ENCODE peak calls at places on chromosomes 1 and 21, in eight cellular contexts. One of them, this sample, is unnamed.

GRCh38 chr21:45803613-45804340 is 160.3 kb downstream of the PCBP3 start:
- DNase-seq in WTC11: no peak
- DNase-seq in T1000: no peak
- DNase-seq in NCI-H1105 treated with DMSO at 0.1 percent for 48 hours: no peak
- DNase-seq in mucosa of gallbladder: no peak
- DNase-seq in CD4-positive, alpha-beta memory T cell: no peak
- DNase-seq in GM04504: no peak
- DNase-seq in stimulated activated CD4-positive, alpha-beta T cell treated with anti-CD3 and anti-CD28 coated beads, Interleukin-12 subunit alpha, Interleukin-12 subunit beta, amount 100 ng/mL, for 24 hours: no peak
- DNase-seq in this sample: no peak

GRCh38 chr1:41618066-41618825 is 133.8 kb upstream of the EDN2 start:
- DNase-seq in WTC11: no peak
- DNase-seq in T1000: no peak
- DNase-seq in NCI-H1105 treated with DMSO at 0.1 percent for 48 hours: no peak
- DNase-seq in mucosa of gallbladder: peak
- DNase-seq in CD4-positive, alpha-beta memory T cell: no peak
- DNase-seq in GM04504: no peak
- DNase-seq in stimulated activated CD4-positive, alpha-beta T cell treated with anti-CD3 and anti-CD28 coated beads, Interleukin-12 subunit alpha, Interleukin-12 subunit beta, amount 100 ng/mL, for 24 hours: no peak
- DNase-seq in this sample: peak

GRCh38 chr1:65231718-65232330 is 77.5 kb upstream of the DNAJC6 start:
- DNase-seq in WTC11: no peak
- DNase-seq in T1000: no peak
- DNase-seq in NCI-H1105 treated with DMSO at 0.1 percent for 48 hours: no peak
- DNase-seq in mucosa of gallbladder: no peak
- DNase-seq in CD4-positive, alpha-beta memory T cell: no peak
- DNase-seq in GM04504: no peak
- DNase-seq in stimulated activated CD4-positive, alpha-beta T cell treated with anti-CD3 and anti-CD28 coated beads, Interleukin-12 subunit alpha, Interleukin-12 subunit beta, amount 100 ng/mL, for 24 hours: no peak
- DNase-seq in this sample: no peak

GRCh38 chr21:43694437-43695079 is 24.4 kb upstream of the PDXK start:
- DNase-seq in WTC11: no peak
- DNase-seq in T1000: no peak
- DNase-seq in NCI-H1105 treated with DMSO at 0.1 percent for 48 hours: no peak
- DNase-seq in mucosa of gallbladder: no peak
- DNase-seq in CD4-positive, alpha-beta memory T cell: no peak
- DNase-seq in GM04504: no peak
- DNase-seq in stimulated activated CD4-positive, alpha-beta T cell treated with anti-CD3 and anti-CD28 coated beads, Interleukin-12 subunit alpha, Interleukin-12 subunit beta, amount 100 ng/mL, for 24 hours: no peak
- DNase-seq in this sample: no peak

GRCh38 chr1:108107658-108108057 is 92.5 kb downstream of the SLC25A24 start:
- DNase-seq in WTC11: no peak
- DNase-seq in T1000: peak
- DNase-seq in NCI-H1105 treated with DMSO at 0.1 percent for 48 hours: no peak
- DNase-seq in mucosa of gallbladder: no peak
- DNase-seq in CD4-positive, alpha-beta memory T cell: peak
- DNase-seq in GM04504: peak
- DNase-seq in stimulated activated CD4-positive, alpha-beta T cell treated with anti-CD3 and anti-CD28 coated beads, Interleukin-12 subunit alpha, Interleukin-12 subunit beta, amount 100 ng/mL, for 24 hours: no peak
- DNase-seq in this sample: no peak

GRCh38 chr1:25343872-25344271 is 5.7 kb downstream of the TMEM50A start:
- DNase-seq in WTC11: no peak
- DNase-seq in T1000: peak
- DNase-seq in NCI-H1105 treated with DMSO at 0.1 percent for 48 hours: no peak
- DNase-seq in mucosa of gallbladder: no peak
- DNase-seq in CD4-positive, alpha-beta memory T cell: no peak
- DNase-seq in GM04504: peak
- DNase-seq in stimulated activated CD4-positive, alpha-beta T cell treated with anti-CD3 and anti-CD28 coated beads, Interleukin-12 subunit alpha, Interleukin-12 subunit beta, amount 100 ng/mL, for 24 hours: no peak
- DNase-seq in this sample: no peak

GRCh38 chr1:238233966-238234365 is 343.2 kb upstream of the ZP4 start:
- DNase-seq in WTC11: no peak
- DNase-seq in T1000: no peak
- DNase-seq in NCI-H1105 treated with DMSO at 0.1 percent for 48 hours: no peak
- DNase-seq in mucosa of gallbladder: no peak
- DNase-seq in CD4-positive, alpha-beta memory T cell: no peak
- DNase-seq in GM04504: no peak
- DNase-seq in stimulated activated CD4-positive, alpha-beta T cell treated with anti-CD3 and anti-CD28 coated beads, Interleukin-12 subunit alpha, Interleukin-12 subunit beta, amount 100 ng/mL, for 24 hours: no peak
- DNase-seq in this sample: no peak

GRCh38 chr1:147852706-147853225 is 49.8 kb upstream of the GJA8 start:
- DNase-seq in WTC11: no peak
- DNase-seq in T1000: no peak
- DNase-seq in NCI-H1105 treated with DMSO at 0.1 percent for 48 hours: no peak
- DNase-seq in mucosa of gallbladder: no peak
- DNase-seq in CD4-positive, alpha-beta memory T cell: no peak
- DNase-seq in GM04504: no peak
- DNase-seq in stimulated activated CD4-positive, alpha-beta T cell treated with anti-CD3 and anti-CD28 coated beads, Interleukin-12 subunit alpha, Interleukin-12 subunit beta, amount 100 ng/mL, for 24 hours: no peak
- DNase-seq in this sample: no peak

GRCh38 chr1:66652556-66652955 is 99.7 kb upstream of the DYNLT5 start:
- DNase-seq in WTC11: no peak
- DNase-seq in T1000: no peak
- DNase-seq in NCI-H1105 treated with DMSO at 0.1 percent for 48 hours: no peak
- DNase-seq in mucosa of gallbladder: no peak
- DNase-seq in CD4-positive, alpha-beta memory T cell: no peak
- DNase-seq in GM04504: no peak
- DNase-seq in stimulated activated CD4-positive, alpha-beta T cell treated with anti-CD3 and anti-CD28 coated beads, Interleukin-12 subunit alpha, Interleukin-12 subunit beta, amount 100 ng/mL, for 24 hours: no peak
- DNase-seq in this sample: no peak

GRCh38 chr1:22471078-22471477 is 19.4 kb downstream of the ZBTB40 start:
- DNase-seq in WTC11: no peak
- DNase-seq in T1000: no peak
- DNase-seq in NCI-H1105 treated with DMSO at 0.1 percent for 48 hours: peak
- DNase-seq in mucosa of gallbladder: no peak
- DNase-seq in CD4-positive, alpha-beta memory T cell: no peak
- DNase-seq in GM04504: peak
- DNase-seq in stimulated activated CD4-positive, alpha-beta T cell treated with anti-CD3 and anti-CD28 coated beads, Interleukin-12 subunit alpha, Interleukin-12 subunit beta, amount 100 ng/mL, for 24 hours: no peak
- DNase-seq in this sample: no peak

GRCh38 chr1:185880779-185881333 is 146.7 kb downstream of the HMCN1 start:
- DNase-seq in WTC11: no peak
- DNase-seq in T1000: no peak
- DNase-seq in NCI-H1105 treated with DMSO at 0.1 percent for 48 hours: no peak
- DNase-seq in mucosa of gallbladder: no peak
- DNase-seq in CD4-positive, alpha-beta memory T cell: no peak
- DNase-seq in GM04504: no peak
- DNase-seq in stimulated activated CD4-positive, alpha-beta T cell treated with anti-CD3 and anti-CD28 coated beads, Interleukin-12 subunit alpha, Interleukin-12 subunit beta, amount 100 ng/mL, for 24 hours: no peak
- DNase-seq in this sample: no peak

GRCh38 chr1:226429868-226430715 is 22.2 kb upstream of the PARP1 start:
- DNase-seq in WTC11: no peak
- DNase-seq in T1000: no peak
- DNase-seq in NCI-H1105 treated with DMSO at 0.1 percent for 48 hours: no peak
- DNase-seq in mucosa of gallbladder: no peak
- DNase-seq in CD4-positive, alpha-beta memory T cell: no peak
- DNase-seq in GM04504: no peak
- DNase-seq in stimulated activated CD4-positive, alpha-beta T cell treated with anti-CD3 and anti-CD28 coated beads, Interleukin-12 subunit alpha, Interleukin-12 subunit beta, amount 100 ng/mL, for 24 hours: no peak
- DNase-seq in this sample: no peak

GRCh38 chr1:82565546-82565945 is 764.8 kb downstream of the ADGRL2 start:
- DNase-seq in WTC11: no peak
- DNase-seq in T1000: peak
- DNase-seq in NCI-H1105 treated with DMSO at 0.1 percent for 48 hours: peak
- DNase-seq in mucosa of gallbladder: peak
- DNase-seq in CD4-positive, alpha-beta memory T cell: no peak
- DNase-seq in GM04504: peak
- DNase-seq in stimulated activated CD4-positive, alpha-beta T cell treated with anti-CD3 and anti-CD28 coated beads, Interleukin-12 subunit alpha, Interleukin-12 subunit beta, amount 100 ng/mL, for 24 hours: no peak
- DNase-seq in this sample: peak

GRCh38 chr1:165883056-165883455 is 55.6 kb downstream of the UCK2 start:
- DNase-seq in WTC11: no peak
- DNase-seq in T1000: no peak
- DNase-seq in NCI-H1105 treated with DMSO at 0.1 percent for 48 hours: no peak
- DNase-seq in mucosa of gallbladder: no peak
- DNase-seq in CD4-positive, alpha-beta memory T cell: no peak
- DNase-seq in GM04504: no peak
- DNase-seq in stimulated activated CD4-positive, alpha-beta T cell treated with anti-CD3 and anti-CD28 coated beads, Interleukin-12 subunit alpha, Interleukin-12 subunit beta, amount 100 ng/mL, for 24 hours: no peak
- DNase-seq in this sample: no peak

GRCh38 chr1:27569088-27569459 is 34.9 kb downstream of the AHDC1 start:
- DNase-seq in WTC11: no peak
- DNase-seq in T1000: no peak
- DNase-seq in NCI-H1105 treated with DMSO at 0.1 percent for 48 hours: no peak
- DNase-seq in mucosa of gallbladder: no peak
- DNase-seq in CD4-positive, alpha-beta memory T cell: peak
- DNase-seq in GM04504: no peak
- DNase-seq in stimulated activated CD4-positive, alpha-beta T cell treated with anti-CD3 and anti-CD28 coated beads, Interleukin-12 subunit alpha, Interleukin-12 subunit beta, amount 100 ng/mL, for 24 hours: no peak
- DNase-seq in this sample: no peak

GRCh38 chr1:227869281-227869842 is 53.9 kb downstream of the PRSS38 start:
- DNase-seq in WTC11: no peak
- DNase-seq in T1000: no peak
- DNase-seq in NCI-H1105 treated with DMSO at 0.1 percent for 48 hours: no peak
- DNase-seq in mucosa of gallbladder: no peak
- DNase-seq in CD4-positive, alpha-beta memory T cell: no peak
- DNase-seq in GM04504: no peak
- DNase-seq in stimulated activated CD4-positive, alpha-beta T cell treated with anti-CD3 and anti-CD28 coated beads, Interleukin-12 subunit alpha, Interleukin-12 subunit beta, amount 100 ng/mL, for 24 hours: no peak
- DNase-seq in this sample: no peak

GRCh38 chr1:224454337-224455055 is 19.9 kb upstream of the WDR26 start:
- DNase-seq in WTC11: no peak
- DNase-seq in T1000: no peak
- DNase-seq in NCI-H1105 treated with DMSO at 0.1 percent for 48 hours: no peak
- DNase-seq in mucosa of gallbladder: peak
- DNase-seq in CD4-positive, alpha-beta memory T cell: no peak
- DNase-seq in GM04504: no peak
- DNase-seq in stimulated activated CD4-positive, alpha-beta T cell treated with anti-CD3 and anti-CD28 coated beads, Interleukin-12 subunit alpha, Interleukin-12 subunit beta, amount 100 ng/mL, for 24 hours: no peak
- DNase-seq in this sample: no peak

GRCh38 chr1:33656467-33656866 is 184.0 kb downstream of the ZSCAN20 start:
- DNase-seq in WTC11: no peak
- DNase-seq in T1000: no peak
- DNase-seq in NCI-H1105 treated with DMSO at 0.1 percent for 48 hours: no peak
- DNase-seq in mucosa of gallbladder: no peak
- DNase-seq in CD4-positive, alpha-beta memory T cell: no peak
- DNase-seq in GM04504: no peak
- DNase-seq in stimulated activated CD4-positive, alpha-beta T cell treated with anti-CD3 and anti-CD28 coated beads, Interleukin-12 subunit alpha, Interleukin-12 subunit beta, amount 100 ng/mL, for 24 hours: no peak
- DNase-seq in this sample: no peak

GRCh38 chr1:54245501-54245900 is 45.5 kb downstream of the MRPL37 start:
- DNase-seq in WTC11: no peak
- DNase-seq in T1000: no peak
- DNase-seq in NCI-H1105 treated with DMSO at 0.1 percent for 48 hours: no peak
- DNase-seq in mucosa of gallbladder: no peak
- DNase-seq in CD4-positive, alpha-beta memory T cell: no peak
- DNase-seq in GM04504: no peak
- DNase-seq in stimulated activated CD4-positive, alpha-beta T cell treated with anti-CD3 and anti-CD28 coated beads, Interleukin-12 subunit alpha, Interleukin-12 subunit beta, amount 100 ng/mL, for 24 hours: no peak
- DNase-seq in this sample: no peak

GRCh38 chr1:64623750-64624445 is 121.0 kb upstream of the RAVER2 start:
- DNase-seq in WTC11: no peak
- DNase-seq in T1000: peak
- DNase-seq in NCI-H1105 treated with DMSO at 0.1 percent for 48 hours: peak
- DNase-seq in mucosa of gallbladder: no peak
- DNase-seq in CD4-positive, alpha-beta memory T cell: no peak
- DNase-seq in GM04504: no peak
- DNase-seq in stimulated activated CD4-positive, alpha-beta T cell treated with anti-CD3 and anti-CD28 coated beads, Interleukin-12 subunit alpha, Interleukin-12 subunit beta, amount 100 ng/mL, for 24 hours: no peak
- DNase-seq in this sample: no peak

GRCh38 chr1:208791458-208791857 is 547.3 kb upstream of the PLXNA2 start:
- DNase-seq in WTC11: no peak
- DNase-seq in T1000: no peak
- DNase-seq in NCI-H1105 treated with DMSO at 0.1 percent for 48 hours: no peak
- DNase-seq in mucosa of gallbladder: no peak
- DNase-seq in CD4-positive, alpha-beta memory T cell: no peak
- DNase-seq in GM04504: no peak
- DNase-seq in stimulated activated CD4-positive, alpha-beta T cell treated with anti-CD3 and anti-CD28 coated beads, Interleukin-12 subunit alpha, Interleukin-12 subunit beta, amount 100 ng/mL, for 24 hours: no peak
- DNase-seq in this sample: no peak

GRCh38 chr1:28986296-28986910 is 72.0 kb downstream of the EPB41 start:
- DNase-seq in WTC11: no peak
- DNase-seq in T1000: no peak
- DNase-seq in NCI-H1105 treated with DMSO at 0.1 percent for 48 hours: no peak
- DNase-seq in mucosa of gallbladder: no peak
- DNase-seq in CD4-positive, alpha-beta memory T cell: no peak
- DNase-seq in GM04504: no peak
- DNase-seq in stimulated activated CD4-positive, alpha-beta T cell treated with anti-CD3 and anti-CD28 coated beads, Interleukin-12 subunit alpha, Interleukin-12 subunit beta, amount 100 ng/mL, for 24 hours: no peak
- DNase-seq in this sample: peak

GRCh38 chr1:8545078-8545477 is 227.2 kb downstream of the SLC45A1 start:
- DNase-seq in WTC11: no peak
- DNase-seq in T1000: no peak
- DNase-seq in NCI-H1105 treated with DMSO at 0.1 percent for 48 hours: no peak
- DNase-seq in mucosa of gallbladder: no peak
- DNase-seq in CD4-positive, alpha-beta memory T cell: peak
- DNase-seq in GM04504: no peak
- DNase-seq in stimulated activated CD4-positive, alpha-beta T cell treated with anti-CD3 and anti-CD28 coated beads, Interleukin-12 subunit alpha, Interleukin-12 subunit beta, amount 100 ng/mL, for 24 hours: no peak
- DNase-seq in this sample: no peak

GRCh38 chr1:29029652-29030051 is 94.1 kb downstream of the TMEM200B start:
- DNase-seq in WTC11: no peak
- DNase-seq in T1000: no peak
- DNase-seq in NCI-H1105 treated with DMSO at 0.1 percent for 48 hours: peak
- DNase-seq in mucosa of gallbladder: no peak
- DNase-seq in CD4-positive, alpha-beta memory T cell: no peak
- DNase-seq in GM04504: no peak
- DNase-seq in stimulated activated CD4-positive, alpha-beta T cell treated with anti-CD3 and anti-CD28 coated beads, Interleukin-12 subunit alpha, Interleukin-12 subunit beta, amount 100 ng/mL, for 24 hours: no peak
- DNase-seq in this sample: no peak

GRCh38 chr1:26411624-26412074 is 1.0 kb downstream of the LIN28A start:
- DNase-seq in WTC11: peak
- DNase-seq in T1000: no peak
- DNase-seq in NCI-H1105 treated with DMSO at 0.1 percent for 48 hours: no peak
- DNase-seq in mucosa of gallbladder: no peak
- DNase-seq in CD4-positive, alpha-beta memory T cell: no peak
- DNase-seq in GM04504: no peak
- DNase-seq in stimulated activated CD4-positive, alpha-beta T cell treated with anti-CD3 and anti-CD28 coated beads, Interleukin-12 subunit alpha, Interleukin-12 subunit beta, amount 100 ng/mL, for 24 hours: no peak
- DNase-seq in this sample: no peak

GRCh38 chr1:46173361-46173856 is 1.5 kb upstream of the TSPAN1 start:
- DNase-seq in WTC11: no peak
- DNase-seq in T1000: no peak
- DNase-seq in NCI-H1105 treated with DMSO at 0.1 percent for 48 hours: no peak
- DNase-seq in mucosa of gallbladder: no peak
- DNase-seq in CD4-positive, alpha-beta memory T cell: no peak
- DNase-seq in GM04504: no peak
- DNase-seq in stimulated activated CD4-positive, alpha-beta T cell treated with anti-CD3 and anti-CD28 coated beads, Interleukin-12 subunit alpha, Interleukin-12 subunit beta, amount 100 ng/mL, for 24 hours: no peak
- DNase-seq in this sample: no peak

GRCh38 chr1:213244664-213245091 is 193.6 kb downstream of the RPS6KC1 start:
- DNase-seq in WTC11: no peak
- DNase-seq in T1000: no peak
- DNase-seq in NCI-H1105 treated with DMSO at 0.1 percent for 48 hours: peak
- DNase-seq in mucosa of gallbladder: no peak
- DNase-seq in CD4-positive, alpha-beta memory T cell: no peak
- DNase-seq in GM04504: peak
- DNase-seq in stimulated activated CD4-positive, alpha-beta T cell treated with anti-CD3 and anti-CD28 coated beads, Interleukin-12 subunit alpha, Interleukin-12 subunit beta, amount 100 ng/mL, for 24 hours: no peak
- DNase-seq in this sample: peak

GRCh38 chr21:43958364-43959158 is 53.5 kb upstream of the TRAPPC10 start:
- DNase-seq in WTC11: no peak
- DNase-seq in T1000: no peak
- DNase-seq in NCI-H1105 treated with DMSO at 0.1 percent for 48 hours: no peak
- DNase-seq in mucosa of gallbladder: no peak
- DNase-seq in CD4-positive, alpha-beta memory T cell: no peak
- DNase-seq in GM04504: no peak
- DNase-seq in stimulated activated CD4-positive, alpha-beta T cell treated with anti-CD3 and anti-CD28 coated beads, Interleukin-12 subunit alpha, Interleukin-12 subunit beta, amount 100 ng/mL, for 24 hours: no peak
- DNase-seq in this sample: no peak

GRCh38 chr1:39360726-39361125 is 130.7 kb upstream of the BMP8A start:
- DNase-seq in WTC11: no peak
- DNase-seq in T1000: no peak
- DNase-seq in NCI-H1105 treated with DMSO at 0.1 percent for 48 hours: no peak
- DNase-seq in mucosa of gallbladder: no peak
- DNase-seq in CD4-positive, alpha-beta memory T cell: no peak
- DNase-seq in GM04504: no peak
- DNase-seq in stimulated activated CD4-positive, alpha-beta T cell treated with anti-CD3 and anti-CD28 coated beads, Interleukin-12 subunit alpha, Interleukin-12 subunit beta, amount 100 ng/mL, for 24 hours: no peak
- DNase-seq in this sample: no peak

GRCh38 chr1:11860083-11860482 is 1.3 kb upstream of the NPPB start:
- DNase-seq in WTC11: no peak
- DNase-seq in T1000: no peak
- DNase-seq in NCI-H1105 treated with DMSO at 0.1 percent for 48 hours: no peak
- DNase-seq in mucosa of gallbladder: no peak
- DNase-seq in CD4-positive, alpha-beta memory T cell: no peak
- DNase-seq in GM04504: no peak
- DNase-seq in stimulated activated CD4-positive, alpha-beta T cell treated with anti-CD3 and anti-CD28 coated beads, Interleukin-12 subunit alpha, Interleukin-12 subunit beta, amount 100 ng/mL, for 24 hours: no peak
- DNase-seq in this sample: no peak

GRCh38 chr1:31695327-31695726 is 8.5 kb downstream of the COL16A1 start:
- DNase-seq in WTC11: no peak
- DNase-seq in T1000: no peak
- DNase-seq in NCI-H1105 treated with DMSO at 0.1 percent for 48 hours: no peak
- DNase-seq in mucosa of gallbladder: no peak
- DNase-seq in CD4-positive, alpha-beta memory T cell: no peak
- DNase-seq in GM04504: no peak
- DNase-seq in stimulated activated CD4-positive, alpha-beta T cell treated with anti-CD3 and anti-CD28 coated beads, Interleukin-12 subunit alpha, Interleukin-12 subunit beta, amount 100 ng/mL, for 24 hours: no peak
- DNase-seq in this sample: no peak

GRCh38 chr1:209517651-209518050 is 65.9 kb upstream of the CAMK1G start:
- DNase-seq in WTC11: no peak
- DNase-seq in T1000: no peak
- DNase-seq in NCI-H1105 treated with DMSO at 0.1 percent for 48 hours: no peak
- DNase-seq in mucosa of gallbladder: no peak
- DNase-seq in CD4-positive, alpha-beta memory T cell: no peak
- DNase-seq in GM04504: no peak
- DNase-seq in stimulated activated CD4-positive, alpha-beta T cell treated with anti-CD3 and anti-CD28 coated beads, Interleukin-12 subunit alpha, Interleukin-12 subunit beta, amount 100 ng/mL, for 24 hours: no peak
- DNase-seq in this sample: no peak

GRCh38 chr1:87398644-87399043 is 70.0 kb downstream of the LMO4 start:
- DNase-seq in WTC11: no peak
- DNase-seq in T1000: no peak
- DNase-seq in NCI-H1105 treated with DMSO at 0.1 percent for 48 hours: no peak
- DNase-seq in mucosa of gallbladder: no peak
- DNase-seq in CD4-positive, alpha-beta memory T cell: no peak
- DNase-seq in GM04504: peak
- DNase-seq in stimulated activated CD4-positive, alpha-beta T cell treated with anti-CD3 and anti-CD28 coated beads, Interleukin-12 subunit alpha, Interleukin-12 subunit beta, amount 100 ng/mL, for 24 hours: no peak
- DNase-seq in this sample: no peak

GRCh38 chr1:84571150-84571535 is 3.1 kb downstream of the CTBS start:
- DNase-seq in WTC11: no peak
- DNase-seq in T1000: no peak
- DNase-seq in NCI-H1105 treated with DMSO at 0.1 percent for 48 hours: no peak
- DNase-seq in mucosa of gallbladder: no peak
- DNase-seq in CD4-positive, alpha-beta memory T cell: no peak
- DNase-seq in GM04504: no peak
- DNase-seq in stimulated activated CD4-positive, alpha-beta T cell treated with anti-CD3 and anti-CD28 coated beads, Interleukin-12 subunit alpha, Interleukin-12 subunit beta, amount 100 ng/mL, for 24 hours: no peak
- DNase-seq in this sample: no peak

This sample was measured in pons.